ENCODE peak calls at places on chromosomes 13 and 19, in five cellular contexts. N, C, V, G and H are unnamed samples.

GRCh38 chr13:59534806-59535205 is 628.9 kb downstream of the DIAPH3 start:
- DNase-seq in V (no peak), G (no peak), C (no peak), N (no peak), H (no peak)

GRCh38 chr19:17215125-17215971 is at the start of gene USE1:
- DNase-seq in G (peak), V (peak), N (peak), C (peak), H (peak)

GRCh38 chr19:10565567-10566407 is at the start of gene KRI1:
- DNase-seq in G (peak), N (peak), C (peak), V (peak), H (peak)

GRCh38 chr13:45086484-45086883 is 33.8 kb upstream of the GTF2F2 start:
- DNase-seq in C (no peak), V (no peak), G (no peak), N (no peak), H (no peak)

GRCh38 chr13:111854403-111854802 is 212.5 kb upstream of the SOX1 start:
- DNase-seq in C (no peak), N (no peak), G (no peak), V (no peak), H (no peak)

GRCh38 chr13:106610511-106610910 is 42.6 kb upstream of the ARGLU1 start:
- DNase-seq in C (peak), G (no peak), V (no peak), N (no peak), H (no peak)

GRCh38 chr13:27869436-27870090 is 50.2 kb upstream of the PDX1 start:
- DNase-seq in C (no peak), N (no peak), G (no peak), V (no peak), H (no peak)

GRCh38 chr13:40205771-40206240 is 460.6 kb downstream of the FOXO1 start:
- DNase-seq in V (no peak), N (no peak), C (no peak), G (no peak), H (no peak)

GRCh38 chr19:10568444-10568825 is 344 bp downstream of the CDKN2D start:
- DNase-seq in N (peak), C (no peak), G (peak), V (no peak), H (no peak)

GRCh38 chr13:25905411-25906010 is 146.3 kb downstream of the SHISA2 start:
- DNase-seq in V (no peak), C (no peak), G (no peak), N (no peak), H (no peak)

GRCh38 chr19:3375221-3376088 is 9.1 kb downstream of the NFIC start:
- DNase-seq in G (peak), N (peak), C (no peak), V (peak), H (no peak)

GRCh38 chr13:25948910-25949309 is 102.9 kb downstream of the SHISA2 start:
- DNase-seq in C (no peak), V (no peak), G (no peak), N (no peak), H (no peak)

GRCh38 chr13:39575641-39576238 is 27.3 kb downstream of the LHFPL6 start:
- DNase-seq in C (no peak), V (no peak), N (no peak), G (no peak), H (no peak)

GRCh38 chr13:53250272-53250875 is 221.8 kb downstream of the OLFM4 start:
- DNase-seq in C (peak), G (no peak), N (no peak), V (no peak), H (no peak)
- TF ChIP-seq CTCF in C (peak), G (peak), N (peak), V (peak), H (peak)

DNA sequence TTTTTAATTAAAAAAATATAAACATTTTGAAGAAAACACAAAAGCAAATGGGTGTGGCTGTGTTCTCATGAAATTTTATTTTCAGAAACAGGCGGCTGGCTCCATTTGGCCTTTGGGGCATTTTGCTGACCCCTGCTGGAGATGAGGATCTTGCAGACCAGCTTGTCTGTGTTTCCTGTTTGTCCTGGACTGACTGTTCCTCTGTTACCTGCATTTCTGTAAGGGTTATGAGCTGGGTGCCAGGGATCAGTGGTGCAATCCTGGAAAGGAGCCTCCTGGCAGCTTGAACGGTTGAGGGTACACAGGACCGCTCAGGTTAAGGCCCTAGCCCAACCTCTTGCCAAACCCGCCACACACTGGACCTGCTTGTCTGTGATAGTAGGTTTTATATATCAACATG is 49.9 kb downstream of the ZNF787 start:
- DNase-seq in C (no peak), G (no peak), N (no peak), V (no peak), H (no peak)
- TF ChIP-seq CTCF in C (no peak), G (peak), N (no peak), V (no peak), H (no peak)

GRCh38 chr13:109790951-109791605 is 4.7 kb upstream of the IRS2 start:
- DNase-seq in V (no peak), G (no peak), N (no peak), C (no peak), H (no peak)
- TF ChIP-seq CTCF in V (peak), G (peak), N (peak), C (peak), H (no peak)

DNA sequence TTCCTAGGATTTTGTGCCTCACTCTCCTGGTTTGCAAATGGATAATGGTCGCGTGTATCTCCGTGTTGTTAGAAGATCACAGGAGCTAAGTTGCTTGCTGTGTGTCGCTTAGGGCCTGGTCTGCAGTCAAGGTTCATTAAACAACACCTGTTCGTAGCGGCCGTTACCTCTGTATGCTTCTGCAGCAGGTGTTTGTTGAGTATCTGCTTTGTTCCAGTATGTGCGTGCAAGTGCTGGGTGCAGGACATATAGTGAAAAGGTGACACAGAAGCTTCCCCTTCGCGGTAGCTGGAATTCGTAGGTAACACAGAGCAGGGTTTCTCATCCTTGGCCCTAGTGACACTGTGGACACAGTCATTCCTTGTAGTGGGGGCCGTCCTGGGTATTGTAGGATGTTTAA is 5.4 kb downstream of the MED25 start:
- DNase-seq in C (no peak), N (no peak), G (no peak), V (no peak), H (no peak)
- TF ChIP-seq CTCF in C (no peak), N (no peak), G (no peak), V (no peak), H (no peak)

GRCh38 chr19:57466489-57466888 is 9.5 kb upstream of the VN1R1 start:
- DNase-seq in G (no peak), V (no peak), C (no peak), N (no peak), H (no peak)

GRCh38 chr19:57465680-57466381 is 8.9 kb upstream of the VN1R1 start:
- DNase-seq in V (no peak), C (no peak), G (no peak), N (no peak), H (no peak)
- TF ChIP-seq CTCF in V (no peak), C (peak), G (no peak), N (peak), H (no peak)

DNA sequence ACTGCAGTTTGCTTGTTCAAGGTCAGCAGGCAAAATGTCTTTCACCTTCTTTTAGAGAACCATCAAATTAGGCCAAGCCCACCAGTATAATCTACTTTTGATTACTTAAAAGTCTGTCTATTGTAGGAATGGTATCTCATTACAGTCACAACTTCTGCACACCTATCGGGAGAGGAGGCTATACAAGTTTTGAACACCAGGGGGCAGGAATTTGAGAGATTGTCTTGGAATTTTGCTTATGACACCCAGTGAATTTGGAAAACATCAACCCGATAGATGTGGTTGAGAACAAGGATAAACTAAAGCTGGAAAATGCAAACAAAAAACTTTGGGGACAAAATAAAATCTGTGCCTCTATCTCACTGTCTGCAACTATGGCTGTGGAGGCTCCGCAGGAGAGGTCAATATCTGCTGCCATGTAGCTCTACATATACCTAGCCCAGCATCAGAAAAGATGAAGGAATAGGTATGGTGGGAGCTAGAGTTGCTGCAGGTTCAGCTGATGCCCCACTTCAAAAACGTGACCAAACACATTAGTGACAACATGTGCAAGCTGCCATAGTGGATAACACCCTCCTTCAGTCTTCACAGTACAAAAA is 1299.2 kb upstream of the SPRY2 start:
- DNase-seq in V (no peak), C (no peak), N (no peak), G (no peak), H (no peak)
- TF ChIP-seq CTCF in V (no peak), C (no peak), N (peak), G (peak), H (peak)

DNA sequence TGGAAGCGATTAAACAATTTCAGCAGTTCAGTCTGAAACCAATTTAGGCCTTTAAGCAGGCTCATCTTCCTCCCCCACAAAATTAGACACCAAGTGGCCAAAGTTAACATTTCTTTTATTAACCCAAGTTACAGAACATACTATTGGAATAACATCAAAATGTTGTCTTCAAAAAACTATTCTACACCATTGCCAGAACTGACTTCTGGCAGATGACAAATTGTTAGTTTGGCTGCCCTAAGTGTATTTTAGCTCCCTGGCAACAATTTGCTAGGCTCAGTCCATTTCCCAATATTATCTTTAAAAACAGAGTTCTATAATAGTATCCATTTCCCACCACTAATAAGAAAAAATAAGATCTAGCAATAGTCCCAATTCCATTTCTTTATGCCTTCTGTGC is 107.8 kb downstream of the SGCG start:
- DNase-seq in N (no peak), V (no peak), C (no peak), G (no peak), H (no peak)
- TF ChIP-seq CTCF in N (no peak), V (no peak), C (no peak), G (no peak), H (no peak)

DNA sequence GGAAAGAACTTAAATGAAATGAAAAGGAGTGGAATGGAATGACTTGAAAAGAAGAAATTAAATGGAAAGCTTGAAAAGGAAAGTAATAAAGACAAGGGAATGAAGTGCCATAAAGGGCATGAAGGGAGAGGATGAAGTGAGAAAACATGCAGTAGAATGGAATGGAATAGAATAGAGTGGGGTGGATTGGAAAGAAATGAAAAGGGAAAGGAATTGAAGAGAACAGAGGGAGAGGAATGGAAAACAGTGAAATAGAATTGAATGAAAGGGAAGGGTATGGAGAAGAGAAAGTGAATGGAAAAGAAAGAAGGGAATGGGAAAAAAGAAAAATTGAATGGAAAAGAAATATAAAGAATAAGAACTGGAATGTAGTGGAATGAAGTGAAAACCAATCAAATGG is 9.2 kb upstream of the ZNF180 start:
- DNase-seq in N (no peak), V (no peak), G (no peak), C (no peak), H (no peak)
- TF ChIP-seq CTCF in N (no peak), V (no peak), G (no peak), C (no peak), H (no peak)

GRCh38 chr19:34962945-34963530 is 991 bp downstream of the ZNF792 start:
- DNase-seq in N (no peak), C (no peak), G (no peak), V (no peak), H (no peak)

GRCh38 chr19:34960103-34960805 is 3.8 kb downstream of the ZNF792 start:
- DNase-seq in N (no peak), C (no peak), G (no peak), V (no peak), H (no peak)

GRCh38 chr19:34960940-34961679 is 2.9 kb downstream of the ZNF792 start:
- DNase-seq in N (no peak), V (no peak), G (no peak), C (no peak), H (no peak)

GRCh38 chr19:34962281-34962944 is 1.6 kb downstream of the ZNF792 start:
- DNase-seq in C (no peak), G (no peak), V (no peak), N (no peak), H (no peak)

GRCh38 chr19:34961775-34962174 is 2.3 kb downstream of the ZNF792 start:
- DNase-seq in G (no peak), V (no peak), N (no peak), C (no peak), H (no peak)
- TF ChIP-seq CTCF in G (no peak), V (no peak), N (no peak), C (no peak), H (no peak)